ENCODE peak calls at places on chromosome 7, in nine cellular contexts. One of them, this sample, is unnamed.

GRCh38 chr7:74584160-74584954 is 73.2 kb upstream of the GTF2I start:
- DNase-seq in nephron progenitor cell: no peak
- DNase-seq in hippocampal formation: no peak
- DNase-seq in EL: no peak
- DNase-seq in activated CD4-positive, alpha-beta T cell treated with anti-CD3 and anti-CD28 coated beads for 24 hours: no peak
- DNase-seq in hepatic stellate cell: no peak
- DNase-seq in activated CD4-positive, CD25-positive, alpha-beta regulatory T cell: no peak
- DNase-seq in BJ: no peak
- DNase-seq in stromal cell of bone marrow: no peak
- DNase-seq in this sample: no peak

GRCh38 chr7:134254311-134254710 is 62.4 kb downstream of the SLC35B4 start:
- DNase-seq in activated CD4-positive, alpha-beta T cell treated with anti-CD3 and anti-CD28 coated beads for 24 hours: no peak
- DNase-seq in BJ: no peak
- DNase-seq in stromal cell of bone marrow: peak
- DNase-seq in hepatic stellate cell: no peak
- DNase-seq in activated CD4-positive, CD25-positive, alpha-beta regulatory T cell: no peak
- DNase-seq in nephron progenitor cell: no peak
- DNase-seq in hippocampal formation: no peak
- DNase-seq in EL: peak
- DNase-seq in this sample: no peak

GRCh38 chr7:25665346-25665745 is 437.1 kb upstream of the NPVF start:
- DNase-seq in BJ: no peak
- DNase-seq in stromal cell of bone marrow: no peak
- DNase-seq in nephron progenitor cell: no peak
- DNase-seq in activated CD4-positive, alpha-beta T cell treated with anti-CD3 and anti-CD28 coated beads for 24 hours: no peak
- DNase-seq in hepatic stellate cell: no peak
- DNase-seq in activated CD4-positive, CD25-positive, alpha-beta regulatory T cell: no peak
- DNase-seq in EL: no peak
- DNase-seq in hippocampal formation: no peak
- DNase-seq in this sample: no peak

GRCh38 chr7:9709211-9709610 is 1264.5 kb upstream of the PHF14 start:
- DNase-seq in stromal cell of bone marrow: no peak
- DNase-seq in nephron progenitor cell: no peak
- DNase-seq in activated CD4-positive, CD25-positive, alpha-beta regulatory T cell: no peak
- DNase-seq in hepatic stellate cell: no peak
- DNase-seq in EL: no peak
- DNase-seq in hippocampal formation: no peak
- DNase-seq in activated CD4-positive, alpha-beta T cell treated with anti-CD3 and anti-CD28 coated beads for 24 hours: no peak
- DNase-seq in BJ: no peak
- DNase-seq in this sample: no peak

GRCh38 chr7:4612939-4613841 is 68.9 kb upstream of the FOXK1 start:
- DNase-seq in EL: peak
- DNase-seq in stromal cell of bone marrow: peak
- DNase-seq in nephron progenitor cell: no peak
- DNase-seq in hepatic stellate cell: peak
- DNase-seq in BJ: no peak
- DNase-seq in activated CD4-positive, alpha-beta T cell treated with anti-CD3 and anti-CD28 coated beads for 24 hours: no peak
- DNase-seq in activated CD4-positive, CD25-positive, alpha-beta regulatory T cell: no peak
- DNase-seq in hippocampal formation: no peak
- DNase-seq in this sample: no peak

GRCh38 chr7:30908681-30909080 is 3.0 kb upstream of the AQP1 start:
- DNase-seq in hippocampal formation: no peak
- DNase-seq in stromal cell of bone marrow: no peak
- DNase-seq in BJ: no peak
- DNase-seq in nephron progenitor cell: peak
- DNase-seq in activated CD4-positive, CD25-positive, alpha-beta regulatory T cell: no peak
- DNase-seq in hepatic stellate cell: no peak
- DNase-seq in EL: no peak
- DNase-seq in activated CD4-positive, alpha-beta T cell treated with anti-CD3 and anti-CD28 coated beads for 24 hours: no peak
- DNase-seq in this sample: no peak

GRCh38 chr7:74252893-74253292 is 1.3 kb downstream of the RFC2 start:
- DNase-seq in BJ: no peak
- DNase-seq in activated CD4-positive, CD25-positive, alpha-beta regulatory T cell: no peak
- DNase-seq in hippocampal formation: no peak
- DNase-seq in stromal cell of bone marrow: no peak
- DNase-seq in hepatic stellate cell: no peak
- DNase-seq in nephron progenitor cell: no peak
- DNase-seq in activated CD4-positive, alpha-beta T cell treated with anti-CD3 and anti-CD28 coated beads for 24 hours: no peak
- DNase-seq in EL: no peak
- DNase-seq in this sample: no peak

GRCh38 chr7:83732305-83732704 is 83.4 kb upstream of the SEMA3E start:
- DNase-seq in hippocampal formation: no peak
- DNase-seq in nephron progenitor cell: no peak
- DNase-seq in BJ: no peak
- DNase-seq in stromal cell of bone marrow: no peak
- DNase-seq in EL: no peak
- DNase-seq in hepatic stellate cell: no peak
- DNase-seq in activated CD4-positive, CD25-positive, alpha-beta regulatory T cell: no peak
- DNase-seq in activated CD4-positive, alpha-beta T cell treated with anti-CD3 and anti-CD28 coated beads for 24 hours: no peak
- DNase-seq in this sample: no peak

GRCh38 chr7:138116156-138116555 is 39.9 kb downstream of the AKR1D1 start:
- DNase-seq in hippocampal formation: no peak
- DNase-seq in activated CD4-positive, alpha-beta T cell treated with anti-CD3 and anti-CD28 coated beads for 24 hours: no peak
- DNase-seq in stromal cell of bone marrow: peak
- DNase-seq in nephron progenitor cell: no peak
- DNase-seq in hepatic stellate cell: peak
- DNase-seq in BJ: no peak
- DNase-seq in EL: peak
- DNase-seq in activated CD4-positive, CD25-positive, alpha-beta regulatory T cell: no peak
- DNase-seq in this sample: no peak

GRCh38 chr7:49822862-49823261 is 49.4 kb downstream of the VWC2 start:
- DNase-seq in activated CD4-positive, alpha-beta T cell treated with anti-CD3 and anti-CD28 coated beads for 24 hours: no peak
- DNase-seq in activated CD4-positive, CD25-positive, alpha-beta regulatory T cell: no peak
- DNase-seq in EL: no peak
- DNase-seq in hepatic stellate cell: no peak
- DNase-seq in hippocampal formation: no peak
- DNase-seq in nephron progenitor cell: no peak
- DNase-seq in stromal cell of bone marrow: no peak
- DNase-seq in BJ: no peak
- DNase-seq in this sample: no peak

GRCh38 chr7:137992738-137993394 is 9.0 kb downstream of the CREB3L2 start:
- DNase-seq in hippocampal formation: no peak
- DNase-seq in stromal cell of bone marrow: peak
- DNase-seq in nephron progenitor cell: no peak
- DNase-seq in activated CD4-positive, CD25-positive, alpha-beta regulatory T cell: no peak
- DNase-seq in hepatic stellate cell: peak
- DNase-seq in activated CD4-positive, alpha-beta T cell treated with anti-CD3 and anti-CD28 coated beads for 24 hours: no peak
- DNase-seq in BJ: peak
- DNase-seq in EL: peak
- DNase-seq in this sample: no peak

GRCh38 chr7:105131890-105132289 is 117.9 kb downstream of the KMT2E start:
- DNase-seq in BJ: no peak
- DNase-seq in stromal cell of bone marrow: no peak
- DNase-seq in hepatic stellate cell: no peak
- DNase-seq in activated CD4-positive, alpha-beta T cell treated with anti-CD3 and anti-CD28 coated beads for 24 hours: no peak
- DNase-seq in nephron progenitor cell: no peak
- DNase-seq in hippocampal formation: no peak
- DNase-seq in activated CD4-positive, CD25-positive, alpha-beta regulatory T cell: no peak
- DNase-seq in EL: no peak
- DNase-seq in this sample: no peak

GRCh38 chr7:102413611-102414010 is 17.4 kb downstream of the PRKRIP1 start:
- DNase-seq in nephron progenitor cell: no peak
- DNase-seq in stromal cell of bone marrow: no peak
- DNase-seq in activated CD4-positive, CD25-positive, alpha-beta regulatory T cell: no peak
- DNase-seq in activated CD4-positive, alpha-beta T cell treated with anti-CD3 and anti-CD28 coated beads for 24 hours: no peak
- DNase-seq in hepatic stellate cell: no peak
- DNase-seq in BJ: no peak
- DNase-seq in hippocampal formation: no peak
- DNase-seq in EL: no peak
- DNase-seq in this sample: no peak